ENCODE peak calls at places on chromosomes 13 and 19, in five cellular contexts. E, S, Q, I and Z are unnamed samples.

GRCh38 chr13:111139874-111140561 is 24.9 kb downstream of the ARHGEF7 start:
- DNase-seq in S (no peak), E (no peak), I (no peak), Q (no peak), Z (no peak)

GRCh38 chr19:18895038-18895827 is 725 bp downstream of the CERS1 start:
- DNase-seq in S (no peak), I (no peak), E (no peak), Q (peak), Z (no peak)

GRCh38 chr19:50357178-50358100 is 8.0 kb downstream of the NAPSA start:
- DNase-seq in Q (peak), S (peak), E (peak), I (peak), Z (peak)

GRCh38 chr13:42894765-42895181 is 97.3 kb downstream of the EPSTI1 start:
- DNase-seq in S (no peak), E (no peak), I (peak), Q (no peak), Z (no peak)

GRCh38 chr13:71661921-71662320 is 205.1 kb downstream of the DACH1 start:
- DNase-seq in S (no peak), I (peak), Q (no peak), E (no peak), Z (no peak)

GRCh38 chr19:2619076-2619475 is 83.4 kb downstream of the GNG7 start:
- DNase-seq in E (no peak), Q (no peak), I (no peak), S (no peak), Z (no peak)

GRCh38 chr19:39413269-39413902 is 917 bp downstream of the PLEKHG2 start:
- DNase-seq in S (peak), I (peak), Q (peak), E (no peak), Z (no peak)

GRCh38 chr13:102870677-102871415 is 25.0 kb downstream of the ERCC5 start:
- DNase-seq in E (peak), I (peak), Q (peak), S (no peak), Z (peak)

GRCh38 chr19:46147791-46148288 is at the start of gene IGFL2:
- DNase-seq in I (peak), S (no peak), E (no peak), Q (no peak), Z (no peak)

GRCh38 chr19:6963937-6964336 is 57.3 kb downstream of the MBD3L2B start:
- DNase-seq in E (peak), I (no peak), Q (no peak), S (no peak), Z (no peak)

GRCh38 chr19:2552859-2553258 is 76.9 kb downstream of the GADD45B start:
- DNase-seq in E (peak), S (no peak), Q (no peak), I (no peak), Z (no peak)

GRCh38 chr13:29702912-29703351 is 107.4 kb upstream of the SLC7A1 start:
- DNase-seq in Q (peak), I (peak), S (no peak), E (no peak), Z (no peak)

GRCh38 chr13:48626077-48626449 is 27.7 kb upstream of the CYSLTR2 start:
- DNase-seq in S (no peak), E (no peak), I (peak), Q (no peak), Z (no peak)